ENCODE peak calls at places on chromosome 22, in ten cellular contexts. P is AML-193; V is activated CD4-positive, alpha-beta T cell treated with anti-CD3 and anti-CD28 coated beads, Interleukin-2, amount 50 U/mL, for 1 hour; I is ovary; H is naive thymus-derived CD8-positive, alpha-beta T cell; Y is neuronal stem cell; W is AG08395; E is posterior vena cava; G is lung microvascular endothelial cell; A is BJ. O is an unnamed sample.

GRCh38 chr22:21657361-21658118 is 8.3 kb upstream of the PPIL2 start:
- DNase-seq in E (peak; percentile 89), P (peak; percentile 72), W (peak; percentile 77), I (no peak), A (no peak), V (peak; percentile 73), H (peak; percentile 86), G (peak; percentile 78), Y (peak; percentile 87), O (peak; percentile 79)

GRCh38 chr22:23376256-23376655 is 195.9 kb downstream of the BCR start:
- DNase-seq in A (no peak), G (peak; percentile 59), P (no peak), I (no peak), V (peak; percentile 13), W (peak; percentile 12), H (no peak), E (no peak), Y (no peak), O (peak; percentile 48)

GRCh38 chr22:46593996-46594946 is 25.9 kb upstream of the GRAMD4 start:
- DNase-seq in G (no peak), E (no peak), A (no peak), I (no peak), P (no peak), Y (no peak), W (no peak), V (no peak), H (no peak), O (no peak)

GRCh38 chr22:49006207-49007012 is 821.3 kb downstream of the BRD1 start:
- DNase-seq in P (no peak), H (no peak), A (no peak), W (no peak), I (no peak), E (peak; percentile 66), V (no peak), G (no peak), Y (no peak), O (no peak)

GRCh38 chr22:46758867-46759290 is 3.6 kb upstream of the TBC1D22A start:
- DNase-seq in A (no peak), I (peak; percentile 42), P (peak; percentile 72), E (peak; percentile 62), Y (peak; percentile 45), V (peak; percentile 51), W (peak; percentile 36), G (peak; percentile 67), H (peak; percentile 75), O (peak; percentile 75)

GRCh38 chr22:20582520-20583361 is 75.3 kb downstream of the MED15 start:
- DNase-seq in V (no peak), I (no peak), E (no peak), A (no peak), H (no peak), W (no peak), G (no peak), P (no peak), Y (no peak), O (no peak)

GRCh38 chr22:19035474-19036228 is 86.6 kb downstream of the DGCR2 start:
- DNase-seq in P (no peak), E (no peak), I (no peak), W (no peak), V (no peak), Y (peak; percentile 15), H (no peak), G (peak; percentile 12), A (no peak), O (no peak)

GRCh38 chr22:37056246-37056645 is 4.7 kb downstream of the KCTD17 start:
- DNase-seq in I (no peak), W (no peak), G (no peak), Y (no peak), P (no peak), V (no peak), H (no peak), E (no peak), A (no peak), O (no peak)

GRCh38 chr22:30575011-30575671 is 676 bp upstream of the GAL3ST1 start:
- DNase-seq in V (no peak), A (no peak), I (peak; percentile 41), W (peak; percentile 58), E (peak; percentile 90), Y (no peak), G (peak; percentile 71), P (no peak), H (peak; percentile 40), O (no peak)

GRCh38 chr22:48371391-48371790 is 1456.3 kb downstream of the BRD1 start:
- DNase-seq in G (no peak), H (no peak), I (no peak), Y (no peak), W (no peak), A (no peak), E (no peak), V (no peak), P (no peak), O (no peak)

GRCh38 chr22:41036924-41037323 is 55.5 kb upstream of the EP300 start:
- DNase-seq in Y (no peak), I (no peak), E (no peak), W (no peak), H (no peak), A (no peak), P (no peak), V (no peak), G (no peak), O (no peak)